ENCODE peak calls at places on chromosomes 2 and 18, in five cellular contexts. Z is GM12878, L is HepG2, H is K562, G is SK-N-SH. S is an unnamed sample.

GRCh38 chr18:23259701-23260661 is 124.7 kb downstream of the CABLES1 start:
- DNase-seq in Z (no peak), L (peak; percentile 56), H (peak; percentile 66), G (peak; percentile 80), S (peak; percentile 89)

GRCh38 chr2:185899364-185899763 is 160.8 kb downstream of the FSIP2 start:
- DNase-seq in Z (no peak), L (no peak), H (no peak), G (no peak), S (no peak)

GRCh38 chr18:53937037-53937436 is 287.4 kb downstream of the MBD2 start:
- DNase-seq in Z (no peak), L (no peak), H (no peak), G (no peak), S (no peak)

GRCh38 chr18:9392726-9393125 is 58.2 kb downstream of the TWSG1 start:
- DNase-seq in Z (no peak), L (no peak), H (no peak), G (no peak), S (no peak)

GRCh38 chr18:34999734-35000397 is 41.3 kb upstream of the MAPRE2 start:
- DNase-seq in Z (no peak), L (no peak), H (no peak), G (no peak), S (no peak)

GRCh38 chr2:79723830-79724229 is 211.0 kb downstream of the CTNNA2 start:
- DNase-seq in Z (no peak), L (no peak), H (no peak), G (no peak), S (no peak)

GRCh38 chr18:22813648-22814328 is 119.3 kb upstream of the RBBP8 start:
- DNase-seq in Z (no peak), L (peak; percentile 21), H (peak; percentile 22), G (peak; percentile 43), S (peak; percentile 9)

GRCh38 chr2:46847185-46847710 is 68.4 kb downstream of the MCFD2 start:
- DNase-seq in Z (no peak), L (peak; percentile 77), H (no peak), G (peak; percentile 91), S (no peak)

GRCh38 chr2:29374823-29375222 is 259.6 kb downstream of the CLIP4 start:
- DNase-seq in Z (no peak), L (no peak), H (no peak), G (no peak), S (no peak)

GRCh38 chr18:39647627-39648502 is 2082.3 kb upstream of the CELF4 start:
- DNase-seq in Z (no peak), L (no peak), H (no peak), G (no peak), S (no peak)

GRCh38 chr2:64114063-64114911 is 29.9 kb downstream of the PELI1 start:
- DNase-seq in Z (peak; percentile 56), L (no peak), H (no peak), G (no peak), S (no peak)

GRCh38 chr2:55581875-55582547 is 35.4 kb downstream of the PPP4R3B start:
- DNase-seq in Z (no peak), L (no peak), H (no peak), G (no peak), S (no peak)

GRCh38 chr2:74554821-74555531 is 456 bp downstream of the DOK1 start:
- DNase-seq in Z (no peak), L (no peak), H (peak; percentile 67), G (peak; percentile 73), S (no peak)

GRCh38 chr18:56161604-56162003 is 476.8 kb downstream of the TXNL1 start:
- DNase-seq in Z (no peak), L (no peak), H (no peak), G (no peak), S (no peak)

GRCh38 chr2:200408428-200409311 is 101.2 kb downstream of the KCTD18 start:
- DNase-seq in Z (no peak), L (peak; percentile 52), H (peak; percentile 18), G (no peak), S (no peak)

GRCh38 chr2:16058256-16058655 is 117.9 kb downstream of the MYCN start:
- DNase-seq in Z (no peak), L (no peak), H (no peak), G (no peak), S (no peak)

GRCh38 chr2:144099746-144100438 is 420.0 kb downstream of the ZEB2 start:
- DNase-seq in Z (no peak), L (no peak), H (no peak), G (no peak), S (peak; percentile 14)

GRCh38 chr2:181138816-181139215 is 158.4 kb downstream of the UBE2E3 start:
- DNase-seq in Z (no peak), L (no peak), H (no peak), G (no peak), S (no peak)

GRCh38 chr18:67504739-67505138 is 11.8 kb downstream of the DSEL start:
- DNase-seq in Z (no peak), L (no peak), H (no peak), G (no peak), S (no peak)

GRCh38 chr2:239500915-239501630 is 100.3 kb upstream of the HDAC4 start:
- DNase-seq in Z (no peak), L (no peak), H (no peak), G (no peak), S (no peak)

GRCh38 chr2:199405241-199405640 is 52.5 kb downstream of the SATB2 start:
- DNase-seq in Z (no peak), L (peak; percentile 29), H (peak; percentile 13), G (no peak), S (peak; percentile 9)

GRCh38 chr18:48989304-48990284 is 38.8 kb upstream of the SMAD7 start:
- DNase-seq in Z (no peak), L (peak; percentile 68), H (no peak), G (no peak), S (no peak)

GRCh38 chr2:226211439-226211838 is 588.2 kb downstream of the IRS1 start:
- DNase-seq in Z (no peak), L (no peak), H (no peak), G (no peak), S (peak; percentile 39)

GRCh38 chr2:106232633-106233032 is 38.5 kb upstream of the UXS1 start:
- DNase-seq in Z (no peak), L (no peak), H (no peak), G (no peak), S (no peak)

GRCh38 chr2:65081232-65081685 is 25.0 kb downstream of the CEP68 start:
- DNase-seq in Z (no peak), L (no peak), H (no peak), G (no peak), S (no peak)

GRCh38 chr2:127089466-127090235 is 17.3 kb downstream of the BIN1 start:
- DNase-seq in Z (no peak), L (no peak), H (no peak), G (no peak), S (no peak)

GRCh38 chr18:22542400-22542835 is 124.7 kb upstream of the CTAGE1 start:
- DNase-seq in Z (no peak), L (peak; percentile 1), H (no peak), G (no peak), S (no peak)

GRCh38 chr2:177670791-177671528 is 278.4 kb downstream of the AGPS start:
- DNase-seq in Z (no peak), L (no peak), H (no peak), G (no peak), S (no peak)

GRCh38 chr2:141329949-141330348 is 800.9 kb downstream of the LRP1B start:
- DNase-seq in Z (no peak), L (no peak), H (no peak), G (no peak), S (no peak)

GRCh38 chr2:216665240-216665639 is 30.1 kb downstream of the IGFBP5 start:
- DNase-seq in Z (no peak), L (no peak), H (no peak), G (peak; percentile 47), S (peak; percentile 94)

GRCh38 chr2:172375247-172375646 is 52.1 kb upstream of the ITGA6 start:
- DNase-seq in Z (no peak), L (no peak), H (no peak), G (no peak), S (no peak)

GRCh38 chr2:172813314-172813888 is 77.8 kb downstream of the RAPGEF4 start:
- DNase-seq in Z (no peak), L (no peak), H (no peak), G (peak; percentile 33), S (peak; percentile 19)

GRCh38 chr2:39437522-39438296 is 624 bp upstream of the MAP4K3 start:
- DNase-seq in Z (no peak), L (peak; percentile 69), H (peak; percentile 56), G (peak; percentile 63), S (peak; percentile 47)
- TF ChIP-seq JUND in Z (no peak), L (no peak), H (peak; percentile 36), G (no peak), S (no peak)

DNA sequence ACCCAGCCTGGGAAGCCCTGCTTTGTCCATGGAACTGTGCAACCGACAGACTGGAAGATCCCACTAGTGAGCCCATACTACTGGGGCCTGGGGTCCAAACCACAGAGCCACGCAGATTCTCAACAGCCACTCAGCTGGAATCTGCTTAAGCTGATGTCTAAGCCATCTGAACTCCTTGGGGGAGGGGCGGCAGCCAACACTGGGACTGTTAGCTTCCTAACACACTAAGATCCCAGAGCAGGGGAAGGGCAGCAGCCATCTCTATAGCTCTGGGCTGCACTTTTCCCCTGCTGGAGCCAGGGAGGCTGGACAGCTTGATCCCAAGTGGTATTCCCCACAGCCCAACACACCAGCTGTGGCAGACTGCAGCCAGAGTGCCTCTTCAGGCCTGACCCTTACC is 118.3 kb downstream of the RPRM start:
- DNase-seq in Z (no peak), L (no peak), H (no peak), G (no peak), S (no peak)
- TF ChIP-seq JUND in Z (no peak), L (no peak), H (no peak), G (no peak), S (no peak)

DNA sequence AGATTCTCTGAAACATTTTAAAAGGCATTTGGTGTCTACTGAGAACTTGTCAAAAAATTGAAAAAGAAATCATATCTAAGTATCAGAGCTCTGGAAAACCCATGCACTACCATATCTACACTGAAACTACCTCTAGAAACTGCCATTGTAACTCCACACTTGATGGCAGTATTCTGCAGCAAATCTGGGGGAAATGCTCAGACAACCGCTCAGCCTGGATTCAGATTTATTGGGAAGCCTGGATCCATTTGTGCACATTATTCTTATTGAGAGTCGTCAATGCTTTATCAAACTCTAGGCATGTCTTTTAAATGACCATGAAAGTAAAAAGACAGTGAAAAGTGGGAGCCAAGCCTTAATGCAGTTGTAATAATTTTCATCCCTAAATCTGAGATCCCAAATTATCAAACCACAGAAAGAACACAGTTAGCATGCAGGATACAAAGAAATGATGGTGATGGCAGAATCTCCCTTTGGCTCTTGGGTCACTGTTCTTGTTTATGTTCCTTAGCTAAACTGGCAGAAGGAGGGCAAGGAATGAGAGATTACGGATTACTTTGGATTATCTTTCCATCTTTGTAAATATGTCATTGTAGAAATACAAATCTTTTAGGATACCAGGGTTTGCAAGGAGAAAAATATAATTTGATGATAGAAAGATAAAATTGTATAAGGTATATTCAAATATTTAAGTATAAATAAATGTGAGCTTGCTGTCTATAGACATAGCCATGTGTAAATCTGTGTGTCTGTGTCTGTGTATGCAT is 512.1 kb upstream of the SYT4 start:
- DNase-seq in Z (no peak), L (no peak), H (no peak), G (peak; percentile 49), S (peak; percentile 80)
- TF ChIP-seq JUND in Z (no peak), L (no peak), H (no peak), G (no peak), S (peak; percentile 57)

GRCh38 chr2:9663008-9663879 is 32.4 kb upstream of the YWHAQ start:
- DNase-seq in Z (peak; percentile 48), L (no peak), H (no peak), G (no peak), S (no peak)
- TF ChIP-seq JUND in Z (no peak), L (no peak), H (no peak), G (no peak), S (no peak)

S was measured in T47D.